ENCODE peak calls at places on chromosomes 16 and 17, in eight cellular contexts. O is cardiac muscle cell; Q is tibial nerve; N is NT2/D1; L is HepG2; R is effector memory CD4-positive, alpha-beta T cell; Z is esophagus squamous epithelium; T is thoracic aorta. I is an unnamed sample.
A peak's percentile ranks its signal among the peaks of the same experiment; 100 is the strongest.

GRCh38 chr16:57601801-57602478 is 26.5 kb upstream of the ADGRG1 start:
- DNase-seq in O (no peak), Q (no peak), N (no peak), L (no peak), R (peak; percentile 23), Z (no peak), T (no peak), I (peak; percentile 51)

GRCh38 chr17:39357488-39357887 is 43.9 kb downstream of the FBXL20 start:
- DNase-seq in O (no peak), Q (no peak), N (no peak), L (no peak), R (no peak), Z (no peak), T (no peak), I (no peak)

GRCh38 chr17:31524926-31525800 is 133.7 kb downstream of the RAB11FIP4 start:
- DNase-seq in O (peak; percentile 88), Q (peak; percentile 79), N (peak; percentile 71), L (peak; percentile 61), R (peak; percentile 61), Z (peak; percentile 26), T (peak; percentile 68), I (peak; percentile 95)

GRCh38 chr17:69511244-69511643 is 96.7 kb downstream of the MAP2K6 start:
- DNase-seq in O (no peak), Q (no peak), N (no peak), L (no peak), R (no peak), Z (no peak), T (no peak), I (no peak)

GRCh38 chr17:12028611-12029010 is 7.9 kb downstream of the MAP2K4 start:
- DNase-seq in O (no peak), Q (no peak), N (no peak), L (no peak), R (no peak), Z (no peak), T (no peak), I (no peak)

GRCh38 chr17:39365252-39365651 is 36.2 kb downstream of the FBXL20 start:
- DNase-seq in O (no peak), Q (no peak), N (no peak), L (no peak), R (no peak), Z (no peak), T (no peak), I (no peak)

GRCh38 chr17:77909236-77909635 is 49.3 kb upstream of the TNRC6C start:
- DNase-seq in O (no peak), Q (no peak), N (no peak), L (no peak), R (no peak), Z (no peak), T (no peak), I (no peak)

GRCh38 chr16:58243528-58244004 is 45.7 kb upstream of the CSNK2A2 start:
- DNase-seq in O (peak; percentile 37), Q (no peak), N (no peak), L (no peak), R (no peak), Z (no peak), T (no peak), I (no peak)

GRCh38 chr17:50834786-50835562 is 412 bp upstream of the WFIKKN2 start:
- DNase-seq in O (peak; percentile 40), Q (no peak), N (no peak), L (no peak), R (no peak), Z (no peak), T (no peak), I (no peak)

DNA sequence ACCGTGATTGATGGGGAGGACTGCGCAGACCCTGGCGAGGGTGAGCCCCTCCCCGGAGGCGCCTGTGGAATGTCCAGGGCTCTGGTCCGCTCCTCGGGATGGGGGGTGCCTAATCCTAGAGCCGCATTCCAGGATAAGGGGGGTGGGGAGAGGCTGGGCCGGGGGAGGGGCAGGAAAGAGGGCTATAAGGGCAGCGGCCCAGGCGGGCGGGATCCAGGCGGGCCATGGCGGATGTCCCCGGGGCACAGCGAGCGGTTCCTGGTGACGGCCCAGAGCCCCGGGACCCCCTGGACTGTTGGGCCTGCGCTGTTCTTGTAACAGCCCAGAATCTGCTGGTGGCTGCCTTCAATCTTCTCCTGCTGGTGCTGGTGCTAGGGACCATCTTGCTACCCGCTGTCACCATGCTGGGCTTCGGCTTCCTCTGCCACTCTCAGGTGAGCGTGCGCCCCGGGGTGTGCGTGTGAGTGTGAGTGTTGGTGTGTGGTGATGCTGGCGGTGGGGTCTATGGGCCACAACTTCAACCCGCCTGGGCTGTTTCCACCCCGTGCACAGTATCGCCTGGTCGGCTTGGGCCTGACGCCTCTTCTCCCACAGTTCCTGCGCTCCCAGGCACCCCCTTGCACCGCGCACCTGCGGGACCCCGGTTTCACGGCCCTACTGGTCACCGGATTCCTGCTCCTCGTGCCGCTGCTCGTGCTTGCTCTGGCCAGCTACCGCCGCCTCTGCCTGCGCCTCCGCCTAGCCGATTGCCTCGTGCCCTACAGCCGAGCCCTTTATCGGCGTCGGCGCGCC is at the start of gene TMEM88:
- DNase-seq in O (peak; percentile 87), Q (no peak), N (no peak), L (no peak), R (no peak), Z (no peak), T (no peak), I (no peak)
- H3K4me1 ChIP-seq in O (peaks cover 27% of the 10 kb centered on the region), Q (peaks cover 45% of the 10 kb centered on the region), N (peaks cover 6% of the 10 kb centered on the region), L (peaks cover 31% of the 10 kb centered on the region), R (peaks cover 42% of the 10 kb centered on the region), Z (peaks cover 41% of the 10 kb centered on the region), T (peaks cover 40% of the 10 kb centered on the region), I (peaks cover 43% of the 10 kb centered on the region)

GRCh38 chr17:44759096-44759915 is 518 bp downstream of the ADAM11 start:
- DNase-seq in O (peak; percentile 48), Q (no peak), N (no peak), L (no peak), R (no peak), Z (no peak), T (no peak), I (no peak)
- H3K4me3 ChIP-seq in O (peak overlapping the region; percentile 53), Q (peak overlapping the region; percentile 41), N (peak overlapping the region; percentile 62), L (peak overlapping the region; percentile 59), R (peak overlapping the region; percentile 39), Z (peak overlapping the region; percentile 72), T (peak overlapping the region; percentile 70), I (no peak overlapping the region)

GRCh38 chr16:51852892-51853291 is 694.1 kb downstream of the TOX3 start:
- DNase-seq in O (no peak), Q (no peak), N (no peak), L (no peak), R (no peak), Z (no peak), T (no peak), I (no peak)

GRCh38 chr16:51853586-51853985 is 693.4 kb downstream of the TOX3 start:
- DNase-seq in O (no peak), Q (no peak), N (no peak), L (no peak), R (no peak), Z (no peak), T (no peak), I (no peak)

GRCh38 chr16:51851111-51851510 is 695.8 kb downstream of the TOX3 start:
- DNase-seq in O (no peak), Q (no peak), N (no peak), L (no peak), R (no peak), Z (no peak), T (no peak), I (no peak)

GRCh38 chr16:51849715-51850114 is 697.2 kb downstream of the TOX3 start:
- DNase-seq in O (no peak), Q (no peak), N (no peak), L (no peak), R (no peak), Z (no peak), T (no peak), I (no peak)

DNA sequence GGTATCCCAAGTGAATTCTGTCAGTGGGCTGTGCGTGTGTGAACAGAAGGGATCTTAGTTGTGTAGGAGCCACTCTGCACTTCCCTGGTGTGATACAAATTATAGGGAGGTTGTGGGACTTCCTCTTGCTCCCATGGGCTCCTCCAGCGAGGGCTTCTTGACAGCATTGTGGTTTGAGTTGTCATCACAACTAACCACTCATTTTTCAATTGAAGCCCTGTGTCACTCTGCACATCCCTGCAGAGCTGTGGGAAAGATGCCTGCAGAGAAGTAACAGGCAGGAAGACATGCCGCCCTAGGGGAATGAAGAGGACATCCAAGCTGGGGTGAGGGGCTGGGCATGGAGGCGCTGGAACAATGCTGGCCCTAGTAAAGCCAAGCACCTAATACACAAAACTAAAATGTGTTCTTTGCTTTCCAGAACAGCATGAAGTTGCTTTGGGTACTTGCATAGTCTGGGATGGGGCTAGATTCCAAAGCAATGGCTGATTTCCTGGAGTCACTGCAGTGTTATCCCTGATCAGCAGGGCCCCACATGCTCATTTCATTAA is 692.5 kb downstream of the TOX3 start:
- DNase-seq in O (no peak), Q (no peak), N (no peak), L (no peak), R (no peak), Z (no peak), T (no peak), I (no peak)
- H3K4me1 ChIP-seq in O (no peaks in the 10 kb centered on the region), Q (no peaks in the 10 kb centered on the region), N (no peaks in the 10 kb centered on the region), L (no peaks in the 10 kb centered on the region), R (no peaks in the 10 kb centered on the region), Z (no peaks in the 10 kb centered on the region), T (no peaks in the 10 kb centered on the region), I (no peaks in the 10 kb centered on the region)

DNA sequence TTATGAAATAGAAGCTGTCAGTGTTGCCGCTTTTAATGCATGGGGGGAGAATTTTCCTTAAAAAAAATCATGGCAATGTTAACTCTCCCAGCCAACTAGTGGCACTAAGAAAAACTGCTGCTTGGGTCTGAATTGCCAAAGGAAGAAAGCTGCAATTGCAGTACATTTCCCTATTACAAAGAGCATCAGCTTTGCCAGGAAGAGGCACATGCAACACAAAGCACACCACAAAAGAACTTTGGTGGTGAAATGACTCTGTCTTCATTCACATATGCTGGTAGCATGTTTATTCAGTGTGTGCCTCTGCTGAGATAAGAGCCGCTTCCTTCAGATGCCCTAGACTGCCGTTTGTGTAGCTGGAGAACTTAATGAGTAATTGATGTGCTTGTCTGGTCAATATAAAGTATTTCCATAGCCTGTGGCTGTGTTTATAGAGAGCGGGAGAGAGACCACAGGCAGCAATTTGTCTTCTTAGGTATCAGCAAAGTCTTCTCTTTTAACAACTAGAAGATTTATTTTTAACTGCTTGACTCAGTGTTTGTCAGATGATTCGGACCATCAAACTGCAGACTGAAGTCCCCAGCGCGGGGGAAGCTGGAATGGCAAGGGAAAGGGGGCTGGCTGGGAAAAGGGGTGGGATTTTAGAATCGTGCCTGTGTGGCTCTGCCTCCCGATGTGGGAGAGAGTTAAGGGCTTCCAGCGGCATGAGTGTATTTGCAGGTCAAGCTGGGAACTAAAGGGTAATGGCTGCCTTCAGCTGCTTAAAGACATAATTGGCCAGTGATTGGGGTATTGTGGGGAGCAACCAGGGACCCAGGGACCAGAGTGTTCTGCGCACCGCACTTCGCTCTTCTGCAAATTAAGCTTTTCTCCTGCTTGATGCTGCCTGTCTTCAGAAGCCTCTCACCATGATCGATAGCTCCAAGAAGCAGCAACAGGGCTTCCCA is 115.2 kb downstream of the MRTFB start:
- DNase-seq in O (peak; percentile 77), Q (no peak), N (peak; percentile 20), L (no peak), R (no peak), Z (no peak), T (peak; percentile 10), I (no peak)
- H3K4me3 ChIP-seq in O (peak overlapping the region; percentile 30), Q (peak overlapping the region; percentile 16), N (no peak overlapping the region), L (no peak overlapping the region), R (no peak overlapping the region), Z (peak overlapping the region; percentile 63), T (peak overlapping the region; percentile 66), I (no peak overlapping the region)

DNA sequence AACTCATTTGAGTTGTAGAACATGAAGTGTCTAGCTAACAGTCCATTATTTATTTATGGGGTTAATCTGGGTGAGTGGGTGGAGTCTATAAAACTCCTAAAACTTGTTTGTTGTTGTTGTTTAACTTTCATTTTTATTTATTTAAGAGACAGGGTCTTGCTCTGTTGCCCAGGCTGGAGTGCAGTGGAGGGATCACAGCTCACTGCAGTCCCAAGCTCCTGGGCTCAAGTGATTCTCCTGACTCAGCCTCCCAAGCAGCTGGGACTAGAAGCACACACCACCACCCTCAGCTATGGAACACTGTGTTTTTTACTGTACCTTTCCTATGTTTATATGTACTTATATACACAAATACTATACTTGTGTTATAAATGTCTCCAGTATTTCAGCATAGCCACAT is 77.8 kb upstream of the CLEC18B start:
- DNase-seq in O (no peak), Q (no peak), N (no peak), L (no peak), R (no peak), Z (no peak), T (no peak), I (no peak)
- H3K4me1 ChIP-seq in O (no peaks in the 10 kb centered on the region), Q (peaks cover 40% of the 10 kb centered on the region), N (no peaks in the 10 kb centered on the region), L (no peaks in the 10 kb centered on the region), R (no peaks in the 10 kb centered on the region), Z (no peaks in the 10 kb centered on the region), T (peaks cover 17% of the 10 kb centered on the region), I (no peaks in the 10 kb centered on the region)

I was measured in CD8-positive, alpha-beta T cell.